ENCODE peak calls at places on chromosomes 12 and 14, in four cellular contexts. C is tibial artery, M is body of pancreas, N is AG09309. P is an unnamed sample.

GRCh38 chr12:105507311-105508035 is 177.0 kb downstream of the C12orf75 start:
- DNase-seq in C (no peak), M (no peak), N (no peak), P (peak)

GRCh38 chr12:19643635-19644034 is 204.3 kb downstream of the AEBP2 start:
- DNase-seq in M (no peak), C (no peak), N (peak), P (peak)

GRCh38 chr14:98937021-98937420 is 335.0 kb downstream of the BCL11B start:
- DNase-seq in N (no peak), C (no peak), M (no peak), P (no peak)

GRCh38 chr14:34029921-34030334 is 79.1 kb upstream of the EGLN3 start:
- DNase-seq in M (peak), N (peak), C (no peak), P (peak)

GRCh38 chr12:46659032-46659703 is 166.6 kb downstream of the SLC38A4 start:
- DNase-seq in M (no peak), N (no peak), C (no peak), P (no peak)

GRCh38 chr12:4312251-4312650 is 8.8 kb upstream of the TIGAR start:
- DNase-seq in M (no peak), N (no peak), C (no peak), P (no peak)

GRCh38 chr14:99602788-99603415 is 1.1 kb downstream of the CCDC85C start:
- DNase-seq in N (no peak), C (no peak), M (no peak), P (no peak)

GRCh38 chr12:7171854-7172253 is 17.6 kb upstream of the PEX5 start:
- DNase-seq in C (no peak), M (no peak), N (no peak), P (no peak)

GRCh38 chr12:124502379-124502778 is 65.0 kb downstream of the NCOR2 start:
- DNase-seq in C (no peak), M (no peak), N (no peak), P (no peak)

GRCh38 chr14:68939893-68940613 is 39.0 kb downstream of the ACTN1 start:
- DNase-seq in C (peak), N (peak), M (peak), P (peak)

GRCh38 chr14:57060276-57060956 is 208.3 kb downstream of the EXOC5 start:
- DNase-seq in N (no peak), C (no peak), M (peak), P (no peak)

GRCh38 chr14:69710378-69710777 is 56.6 kb upstream of the SRSF5 start:
- DNase-seq in C (no peak), M (no peak), N (no peak), P (no peak)

GRCh38 chr12:62802981-62803380 is 132.0 kb downstream of the PPM1H start:
- DNase-seq in N (no peak), M (no peak), C (no peak), P (no peak)

GRCh38 chr14:69315302-69315701 is 55.3 kb downstream of the GALNT16 start:
- DNase-seq in M (no peak), N (no peak), C (peak), P (no peak)

GRCh38 chr12:107458163-107458562 is 227.4 kb upstream of the PWP1 start:
- DNase-seq in C (no peak), N (no peak), M (peak), P (no peak)

GRCh38 chr12:129873458-129873857 is 30.4 kb downstream of the TMEM132D start:
- DNase-seq in N (no peak), C (no peak), M (no peak), P (no peak)

GRCh38 chr12:103495158-103495782 is 498 bp downstream of the C12orf42 start:
- DNase-seq in C (no peak), M (peak), N (no peak), P (no peak)

GRCh38 chr12:69354561-69355187 is 4.9 kb upstream of the YEATS4 start:
- DNase-seq in M (no peak), C (no peak), N (no peak), P (no peak)

DNA sequence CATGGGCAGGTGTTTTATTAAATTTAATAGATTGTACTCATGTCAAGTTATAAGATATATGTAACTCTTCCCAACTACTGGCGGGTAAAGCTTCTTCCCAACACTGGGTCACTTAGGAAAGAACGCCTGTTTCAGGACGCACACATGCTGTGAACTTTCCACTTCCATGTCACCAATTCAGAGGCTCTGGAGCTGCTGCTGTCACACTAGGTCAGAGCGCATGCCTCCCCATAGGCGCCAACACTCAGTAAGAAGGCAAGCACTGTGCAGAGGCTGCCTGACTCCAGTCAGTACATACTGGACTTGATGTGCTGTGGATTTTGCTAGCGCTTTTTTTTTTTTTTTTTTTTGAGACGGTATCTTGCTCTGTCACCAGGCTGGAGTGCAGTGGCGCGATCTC is 17.2 kb downstream of the SLC15A4 start:
- DNase-seq in M (no peak), N (no peak), C (no peak), P (no peak)
- H3K4me3 ChIP-seq in M (no peak), N (no peak), C (no peak), P (no peak)

GRCh38 chr14:60736494-60736893 is 1.9 kb downstream of the MNAT1 start:
- DNase-seq in M (no peak), C (no peak), N (peak), P (no peak)
- H3K4me3 ChIP-seq in M (no peak), C (peak), N (no peak), P (peak)

GRCh38 chr12:2690348-2691000 is 104.3 kb upstream of the FKBP4 start:
- DNase-seq in M (no peak), C (no peak), N (no peak), P (no peak)

GRCh38 chr12:2691001-2691339 is 103.8 kb upstream of the FKBP4 start:
- DNase-seq in N (no peak), C (no peak), M (peak), P (peak)

GRCh38 chr12:2693204-2693860 is 101.4 kb upstream of the FKBP4 start:
- DNase-seq in N (no peak), M (no peak), C (no peak), P (no peak)

GRCh38 chr12:2691340-2692111 is 103.2 kb upstream of the FKBP4 start:
- DNase-seq in C (no peak), M (no peak), N (no peak), P (no peak)

GRCh38 chr12:2692156-2692555 is 102.6 kb upstream of the FKBP4 start:
- DNase-seq in M (no peak), N (no peak), C (no peak), P (no peak)
- H3K4me3 ChIP-seq in M (no peak), N (no peak), C (no peak), P (no peak)

GRCh38 chr14:91374287-91374880 is 43.2 kb downstream of the CCDC88C start:
- DNase-seq in C (no peak), M (no peak), N (no peak), P (no peak)
- H3K4me3 ChIP-seq in C (no peak), M (no peak), N (no peak), P (no peak)

GRCh38 chr12:56808954-56809353 is 45.8 kb downstream of the HSD17B6 start:
- DNase-seq in N (no peak), C (no peak), M (no peak), P (no peak)
- H3K4me3 ChIP-seq in N (no peak), C (no peak), M (no peak), P (no peak)